ENCODE peak calls at places on chromosomes 16 and 17, in ten cellular contexts. S is right lobe of liver, I is pancreas, Z is A549, M is SJCRH30, R is OCI-LY7, J is endothelial cell of umbilical vein, X is GM06990, Q is heart right ventricle, N is AG04450. D is an unnamed sample.

GRCh38 chr17:78347453-78347852 is 12.4 kb downstream of the SOCS3 start:
- DNase-seq in S (no peak), I (peak), Z (no peak), M (no peak), R (no peak), J (no peak), X (no peak), Q (no peak), N (no peak), D (no peak)

GRCh38 chr16:31214705-31215286 is 877 bp downstream of the TRIM72 start:
- DNase-seq in S (no peak), I (no peak), Z (no peak), M (peak), R (no peak), J (no peak), X (no peak), Q (no peak), N (no peak), D (no peak)

GRCh38 chr17:16381496-16381820 is 567 bp downstream of the UBB start:
- DNase-seq in S (no peak), I (no peak), Z (no peak), M (no peak), R (no peak), J (no peak), X (no peak), Q (no peak), N (no peak), D (no peak)

GRCh38 chr17:80198144-80198661 is 21.9 kb downstream of the SGSH start:
- DNase-seq in S (no peak), I (no peak), Z (no peak), M (peak), R (no peak), J (no peak), X (no peak), Q (no peak), N (no peak), D (no peak)

GRCh38 chr17:32590974-32591373 is 104.2 kb downstream of the CDK5R1 start:
- DNase-seq in S (no peak), I (no peak), Z (no peak), M (no peak), R (no peak), J (no peak), X (no peak), Q (no peak), N (no peak), D (no peak)

GRCh38 chr17:27473748-27474609 is 17.7 kb downstream of the KSR1 start:
- DNase-seq in S (no peak), I (peak), Z (no peak), M (no peak), R (peak), J (peak), X (peak), Q (peak), N (no peak), D (no peak)

GRCh38 chr16:75011634-75012307 is 12.9 kb downstream of the ZNRF1 start:
- DNase-seq in S (no peak), I (no peak), Z (no peak), M (no peak), R (no peak), J (peak), X (peak), Q (no peak), N (peak), D (peak)

GRCh38 chr16:78289368-78289767 is 189.9 kb downstream of the WWOX start:
- DNase-seq in S (no peak), I (no peak), Z (no peak), M (no peak), R (no peak), J (no peak), X (no peak), Q (no peak), N (no peak), D (no peak)

GRCh38 chr16:16067127-16067526 is 117.7 kb downstream of the ABCC1 start:
- DNase-seq in S (no peak), I (no peak), Z (no peak), M (no peak), R (no peak), J (no peak), X (no peak), Q (peak), N (no peak), D (no peak)

GRCh38 chr17:76496464-76496863 is 4.8 kb downstream of the RHBDF2 start:
- DNase-seq in S (no peak), I (no peak), Z (no peak), M (no peak), R (no peak), J (no peak), X (no peak), Q (no peak), N (no peak), D (no peak)

GRCh38 chr17:2723505-2723996 is 12.0 kb upstream of the CLUH start:
- DNase-seq in S (no peak), I (no peak), Z (no peak), M (no peak), R (no peak), J (no peak), X (no peak), Q (no peak), N (no peak), D (no peak)

GRCh38 chr16:50902457-50902856 is 160.6 kb downstream of the CYLD start:
- DNase-seq in S (no peak), I (no peak), Z (no peak), M (no peak), R (peak), J (no peak), X (no peak), Q (no peak), N (no peak), D (no peak)

GRCh38 chr16:2981899-2982250 is 1.6 kb upstream of the PKMYT1 start:
- DNase-seq in S (no peak), I (no peak), Z (no peak), M (no peak), R (no peak), J (no peak), X (no peak), Q (no peak), N (no peak), D (no peak)

GRCh38 chr16:2982402-2982801 is 2.2 kb upstream of the PKMYT1 start:
- DNase-seq in S (no peak), I (no peak), Z (no peak), M (no peak), R (no peak), J (no peak), X (no peak), Q (no peak), N (no peak), D (no peak)

GRCh38 chr16:2979669-2980226 is 498 bp downstream of the PKMYT1 start:
- DNase-seq in S (no peak), I (no peak), Z (no peak), M (no peak), R (peak), J (no peak), X (no peak), Q (no peak), N (no peak), D (no peak)

GRCh38 chr16:2980227-2981176 is at the start of gene PKMYT1:
- DNase-seq in S (peak), I (peak), Z (peak), M (peak), R (peak), J (peak), X (peak), Q (peak), N (peak), D (peak)

DNA sequence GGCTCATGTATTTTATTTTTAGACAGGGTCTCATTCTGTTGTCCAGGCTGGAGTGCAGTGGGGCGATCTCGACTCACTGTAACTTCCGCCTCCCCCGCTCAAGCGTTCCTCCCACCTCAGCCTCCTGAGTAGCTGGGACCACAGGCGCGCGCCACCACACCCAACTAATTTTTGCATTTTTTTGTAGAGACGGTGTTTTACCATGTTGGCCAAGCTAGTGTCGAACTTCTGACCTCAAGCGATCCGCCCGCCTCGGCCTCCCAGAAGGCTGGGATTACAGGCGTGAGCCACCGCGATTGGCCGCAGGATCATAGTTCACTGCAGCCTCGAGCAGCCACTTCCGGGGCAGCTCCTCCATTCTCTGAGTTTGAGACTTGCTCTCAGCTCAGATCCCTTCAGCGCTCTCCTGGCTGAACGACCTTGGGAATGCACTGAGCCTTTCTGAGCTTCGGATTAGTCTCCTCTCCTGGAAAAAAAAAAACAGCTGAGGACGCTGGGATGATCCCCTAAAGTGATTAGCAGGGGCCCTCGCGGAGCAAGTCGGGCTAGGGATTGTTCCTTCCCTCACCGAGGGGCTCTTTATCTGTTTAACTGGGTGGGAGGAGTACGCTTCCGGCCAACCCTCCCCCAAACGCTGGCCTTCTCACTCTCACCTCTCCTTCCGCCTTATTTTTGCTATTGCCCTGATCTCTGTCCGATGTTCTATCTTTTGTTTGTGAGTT is 1.1 kb upstream of the PKMYT1 start:
- DNase-seq in S (no peak), I (no peak), Z (no peak), M (peak), R (no peak), J (no peak), X (no peak), Q (no peak), N (no peak), D (no peak)
- H3K4me3 ChIP-seq in S (no peak), I (peak), Z (peak), M (peak), R (peak), J (no peak), X (peak), Q (peak), N (no peak), D (peak)

DNA sequence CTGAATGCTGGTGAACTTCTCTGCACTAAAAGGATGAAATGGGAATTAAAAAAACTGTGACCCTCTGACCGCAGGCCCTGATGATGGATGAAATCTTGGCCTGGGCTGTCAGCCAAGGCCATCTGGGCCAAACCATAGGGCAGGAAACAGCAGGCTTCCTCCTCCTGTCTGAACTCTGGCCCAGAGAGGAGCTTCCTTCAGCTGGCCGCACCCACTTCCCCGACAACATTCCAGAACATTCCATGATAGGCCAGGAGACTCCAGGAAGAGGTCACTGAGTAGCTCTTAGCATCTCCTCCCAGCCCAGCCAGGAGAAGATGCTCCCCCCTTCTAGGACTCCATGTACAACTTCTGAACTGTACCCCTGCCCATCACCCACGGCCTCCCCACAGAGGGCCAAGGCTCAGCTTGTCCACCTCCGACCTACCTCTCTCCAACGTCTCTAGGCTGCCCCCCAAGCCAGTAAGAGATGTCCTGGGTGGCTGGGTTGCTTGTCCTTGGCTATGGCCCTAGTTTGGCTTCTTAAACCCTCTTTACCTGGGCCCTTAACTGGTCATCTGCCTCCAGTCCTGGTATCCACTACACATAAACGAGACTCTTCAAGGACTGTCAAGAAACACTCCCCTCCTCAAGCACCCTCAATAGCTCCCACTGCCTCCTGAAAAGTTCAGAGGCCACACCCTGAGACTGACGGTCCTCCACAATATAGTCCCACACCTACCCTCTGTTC is 1.7 kb downstream of the RPH3AL start:
- DNase-seq in S (peak), I (peak), Z (peak), M (no peak), R (no peak), J (peak), X (no peak), Q (peak), N (no peak), D (no peak)
- H3K4me3 ChIP-seq in S (no peak), I (peak), Z (peak), M (no peak), R (no peak), J (no peak), X (no peak), Q (no peak), N (no peak), D (no peak)

GRCh38 chr17:48025040-48025903 is 12.3 kb downstream of the COPZ2 start:
- DNase-seq in S (peak), I (peak), Z (peak), M (peak), R (peak), J (peak), X (peak), Q (peak), N (peak), D (peak)
- H3K4me3 ChIP-seq in S (peak), I (peak), Z (peak), M (peak), R (peak), J (peak), X (peak), Q (peak), N (peak), D (peak)

GRCh38 chr16:29811170-29811895 is 660 bp upstream of the PRRT2 start:
- DNase-seq in S (peak), I (peak), Z (peak), M (peak), R (peak), J (peak), X (peak), Q (peak), N (peak), D (no peak)
- H3K4me3 ChIP-seq in S (peak), I (peak), Z (peak), M (peak), R (peak), J (peak), X (peak), Q (peak), N (peak), D (peak)

GRCh38 chr16:56859636-56860035 is 5.4 kb upstream of the SLC12A3 start:
- DNase-seq in S (no peak), I (no peak), Z (no peak), M (peak), R (no peak), J (no peak), X (no peak), Q (no peak), N (no peak), D (no peak)

GRCh38 chr16:56861756-56862155 is 3.3 kb upstream of the SLC12A3 start:
- DNase-seq in S (no peak), I (no peak), Z (no peak), M (no peak), R (no peak), J (no peak), X (no peak), Q (no peak), N (no peak), D (no peak)

GRCh38 chr16:56862776-56863175 is 2.2 kb upstream of the SLC12A3 start:
- DNase-seq in S (no peak), I (no peak), Z (no peak), M (peak), R (peak), J (no peak), X (no peak), Q (no peak), N (no peak), D (no peak)

GRCh38 chr16:56860226-56861020 is 4.6 kb upstream of the SLC12A3 start:
- DNase-seq in S (no peak), I (no peak), Z (no peak), M (peak), R (peak), J (no peak), X (peak), Q (no peak), N (no peak), D (peak)

GRCh38 chr16:56861092-56861610 is 3.9 kb upstream of the SLC12A3 start:
- DNase-seq in S (no peak), I (no peak), Z (no peak), M (peak), R (peak), J (peak), X (no peak), Q (no peak), N (no peak), D (no peak)
- H3K4me3 ChIP-seq in S (no peak), I (no peak), Z (no peak), M (no peak), R (peak), J (no peak), X (no peak), Q (no peak), N (no peak), D (peak)